ENCODE peak calls at places on chromosomes 5 and 9, in five cellular contexts. W, R, K, E and N are unnamed samples.

GRCh38 chr9:130137081-130137869 is 34.9 kb upstream of the NCS1 start:
- DNase-seq in W (no peak), R (no peak), K (no peak), E (no peak), N (no peak)

GRCh38 chr9:92664394-92665152 is 5.4 kb downstream of the IPPK start:
- DNase-seq in W (no peak), R (no peak), K (no peak), E (no peak), N (no peak)

GRCh38 chr9:95225016-95225745 is 92.3 kb downstream of the FANCC start:
- DNase-seq in W (no peak), R (no peak), K (no peak), E (no peak), N (no peak)

GRCh38 chr5:72441094-72441723 is 66.0 kb downstream of the ZNF366 start:
- DNase-seq in W (no peak), R (no peak), K (no peak), E (no peak), N (no peak)

GRCh38 chr9:136629879-136630661 is 32.6 kb upstream of the EGFL7 start:
- DNase-seq in W (peak), R (no peak), K (peak), E (no peak), N (peak)

GRCh38 chr5:68071731-68072130 is 143.8 kb upstream of the PIK3R1 start:
- DNase-seq in W (no peak), R (no peak), K (no peak), E (no peak), N (no peak)

GRCh38 chr9:107172160-107172978 is 110.7 kb upstream of the RAD23B start:
- DNase-seq in W (peak), R (peak), K (peak), E (peak), N (peak)

GRCh38 chr9:78970375-78970774 is 601.4 kb upstream of the TLE4 start:
- DNase-seq in W (no peak), R (no peak), K (no peak), E (no peak), N (no peak)

GRCh38 chr5:58475404-58475803 is 15.5 kb upstream of the PLK2 start:
- DNase-seq in W (no peak), R (no peak), K (no peak), E (no peak), N (no peak)

GRCh38 chr5:138466900-138467710 is 1.8 kb downstream of the EGR1 start:
- DNase-seq in W (no peak), R (no peak), K (no peak), E (no peak), N (no peak)

GRCh38 chr9:700365-701282 is 140.9 kb upstream of the DMRT1 start:
- DNase-seq in W (peak), R (no peak), K (no peak), E (no peak), N (no peak)

GRCh38 chr5:57887851-57888621 is 405.4 kb upstream of the ACTBL2 start:
- DNase-seq in W (peak), R (no peak), K (peak), E (peak), N (peak)

GRCh38 chr9:126919193-126919592 is 4.6 kb downstream of the RALGPS1 start:
- DNase-seq in W (no peak), R (no peak), K (no peak), E (no peak), N (no peak)

GRCh38 chr9:112754578-112754977 is 4.0 kb downstream of the SNX30 start:
- DNase-seq in W (no peak), R (no peak), K (no peak), E (peak), N (no peak)

GRCh38 chr5:157540707-157541451 is 34.7 kb downstream of the ADAM19 start:
- DNase-seq in W (peak), R (peak), K (no peak), E (no peak), N (no peak)

GRCh38 chr9:131278421-131279111 is 2.3 kb upstream of the FAM78A start:
- DNase-seq in W (no peak), R (no peak), K (no peak), E (no peak), N (no peak)

GRCh38 chr9:128002959-128003358 is 22.2 kb upstream of the EEIG1 start:
- DNase-seq in W (no peak), R (no peak), K (no peak), E (no peak), N (no peak)

GRCh38 chr5:90881626-90882150 is 323.1 kb downstream of the ADGRV1 start:
- DNase-seq in W (no peak), R (no peak), K (no peak), E (no peak), N (no peak)

GRCh38 chr5:120155873-120156272 is 308.2 kb upstream of the PRR16 start:
- DNase-seq in W (no peak), R (no peak), K (no peak), E (no peak), N (no peak)

GRCh38 chr5:79971156-79971555 is 19.9 kb downstream of the MTX3 start:
- DNase-seq in W (no peak), R (no peak), K (no peak), E (peak), N (no peak)

GRCh38 chr9:10268500-10269485 is 344.0 kb downstream of the PTPRD start:
- DNase-seq in W (peak), R (no peak), K (peak), E (no peak), N (peak)

GRCh38 chr5:143576721-143577484 is 173.4 kb upstream of the NR3C1 start:
- DNase-seq in W (no peak), R (no peak), K (no peak), E (peak), N (no peak)

GRCh38 chr5:169716287-169716686 is 79.2 kb downstream of the DOCK2 start:
- DNase-seq in W (no peak), R (no peak), K (no peak), E (peak), N (no peak)

GRCh38 chr9:90047828-90048227 is 443.0 kb downstream of the GADD45G start:
- DNase-seq in W (no peak), R (no peak), K (no peak), E (no peak), N (no peak)

GRCh38 chr9:35844628-35845301 is 15.7 kb downstream of the TMEM8B start:
- DNase-seq in W (peak), R (no peak), K (peak), E (peak), N (no peak)

GRCh38 chr9:112038017-112038408 is 137.1 kb downstream of the SUSD1 start:
- DNase-seq in W (no peak), R (no peak), K (no peak), E (no peak), N (no peak)

GRCh38 chr5:125286266-125286665 is 539.8 kb upstream of the ZNF608 start:
- DNase-seq in W (no peak), R (no peak), K (peak), E (no peak), N (peak)

GRCh38 chr9:95127249-95128176 is 190.0 kb downstream of the FANCC start:
- DNase-seq in W (peak), R (no peak), K (no peak), E (peak), N (no peak)

GRCh38 chr9:96279927-96280326 is 22.0 kb downstream of the HSD17B3 start:
- DNase-seq in W (no peak), R (no peak), K (no peak), E (no peak), N (no peak)

GRCh38 chr9:114156658-114157421 is 1.5 kb downstream of the COL27A1 start:
- DNase-seq in W (no peak), R (no peak), K (no peak), E (peak), N (no peak)

GRCh38 chr5:32639943-32640342 is 54.6 kb downstream of the SUB1 start:
- DNase-seq in W (no peak), R (no peak), K (no peak), E (peak), N (no peak)